ENCODE peak calls at places on chromosomes 6 and 20, in ten cellular contexts. R, A, O, E, Q, I, G, W, T and M are unnamed samples.

GRCh38 chr6:153131037-153131981 is at the start of gene RGS17:
- DNase-seq in W (peak; percentile 32), T (peak; percentile 81), I (peak; percentile 77), A (peak; percentile 15), R (no peak), Q (peak; percentile 79), E (no peak), O (peak; percentile 81), G (no peak), M (peak; percentile 6)

GRCh38 chr6:161481786-161482516 is 208.1 kb upstream of the AGPAT4 start:
- DNase-seq in R (no peak), A (no peak), G (no peak), I (no peak), E (no peak), O (no peak), T (no peak), Q (no peak), W (peak; percentile 36), M (no peak)

GRCh38 chr20:63891061-63892002 is 3.6 kb upstream of the DNAJC5 start:
- DNase-seq in R (no peak), I (no peak), Q (no peak), T (no peak), G (no peak), W (no peak), A (no peak), O (no peak), E (no peak), M (no peak)

GRCh38 chr6:104795363-104795762 is 64.4 kb downstream of the HACE1 start:
- DNase-seq in W (no peak), T (no peak), E (no peak), A (no peak), O (no peak), R (no peak), Q (no peak), I (no peak), G (peak; percentile 50), M (no peak)

GRCh38 chr20:64176548-64177419 is 12.5 kb downstream of the MYT1 start:
- DNase-seq in I (no peak), Q (no peak), O (no peak), R (no peak), G (no peak), A (no peak), E (no peak), W (no peak), T (no peak), M (no peak)

GRCh38 chr6:83270971-83271714 is 78.0 kb downstream of the RWDD2A start:
- DNase-seq in A (no peak), I (no peak), O (no peak), T (no peak), Q (no peak), G (peak; percentile 96), W (peak; percentile 68), E (no peak), R (no peak), M (no peak)

GRCh38 chr6:111799576-111800467 is 73.4 kb downstream of the FYN start:
- DNase-seq in R (no peak), T (no peak), I (no peak), A (no peak), G (no peak), Q (no peak), W (no peak), E (no peak), O (no peak), M (no peak)

GRCh38 chr6:6008648-6009421 is 2.1 kb upstream of the NRN1 start:
- DNase-seq in A (peak; percentile 43), W (no peak), T (peak; percentile 88), E (peak; percentile 94), Q (peak; percentile 92), G (no peak), O (peak; percentile 87), R (peak; percentile 34), I (peak; percentile 93), M (no peak)

GRCh38 chr20:61939691-61940360 is 125.9 kb downstream of the TAF4 start:
- DNase-seq in I (peak; percentile 43), E (no peak), T (no peak), O (no peak), R (no peak), G (no peak), A (no peak), W (no peak), Q (no peak), M (no peak)

GRCh38 chr6:92577077-92577719 is 842.2 kb downstream of the EPHA7 start:
- DNase-seq in I (no peak), W (peak; percentile 79), T (no peak), E (no peak), A (no peak), O (no peak), R (no peak), G (no peak), Q (no peak), M (no peak)

GRCh38 chr6:47669684-47670515 is 28.5 kb upstream of the ADGRF4 start:
- DNase-seq in G (peak; percentile 95), W (no peak), R (no peak), Q (no peak), A (no peak), T (peak; percentile 11), I (no peak), E (no peak), O (no peak), M (no peak)

GRCh38 chr6:116220172-116220571 is 33.7 kb downstream of the TSPYL4 start:
- DNase-seq in G (no peak), I (no peak), R (no peak), O (no peak), E (no peak), W (no peak), Q (no peak), T (no peak), A (no peak), M (no peak)

GRCh38 chr6:115551510-115551909 is 509.2 kb downstream of the FRK start:
- DNase-seq in W (no peak), G (no peak), T (no peak), A (no peak), I (no peak), Q (peak; percentile 83), O (no peak), R (no peak), E (no peak), M (no peak)

GRCh38 chr6:161434921-161435411 is 161.1 kb upstream of the AGPAT4 start:
- DNase-seq in O (no peak), T (no peak), W (peak; percentile 100), A (no peak), Q (no peak), R (no peak), I (no peak), G (no peak), E (no peak), M (no peak)

GRCh38 chr20:37299718-37300529 is 10.5 kb downstream of the MANBAL start:
- DNase-seq in R (no peak), G (no peak), O (no peak), I (no peak), T (no peak), A (no peak), Q (no peak), W (peak; percentile 68), E (no peak), M (no peak)

GRCh38 chr6:170248111-170248805 is 42.6 kb downstream of the DLL1 start:
- DNase-seq in E (no peak), W (no peak), A (no peak), R (no peak), Q (no peak), O (no peak), T (no peak), I (no peak), G (no peak), M (no peak)

GRCh38 chr6:156984178-156984738 is 207.1 kb downstream of the ARID1B start:
- DNase-seq in G (peak; percentile 27), A (no peak), T (no peak), Q (no peak), W (no peak), O (peak; percentile 39), R (no peak), I (no peak), E (no peak), M (no peak)

GRCh38 chr6:112475083-112475482 is 128.0 kb downstream of the RFPL4B start:
- DNase-seq in A (no peak), Q (no peak), O (no peak), W (peak; percentile 22), E (no peak), T (no peak), I (no peak), R (no peak), G (no peak), M (no peak)

GRCh38 chr6:136371117-136371696 is 81.6 kb upstream of the BCLAF1 start:
- DNase-seq in R (no peak), O (no peak), A (no peak), I (no peak), E (no peak), T (no peak), Q (no peak), G (no peak), W (no peak), M (no peak)

GRCh38 chr20:64077876-64078551 is 1.3 kb downstream of the RGS19 start:
- DNase-seq in A (no peak), I (no peak), Q (no peak), R (no peak), W (no peak), E (peak; percentile 95), G (no peak), T (no peak), O (no peak), M (peak; percentile 61)

GRCh38 chr20:5663396-5663795 is 86.8 kb upstream of the SHLD1 start:
- DNase-seq in R (no peak), G (no peak), I (peak; percentile 1), E (no peak), W (no peak), A (no peak), O (no peak), Q (no peak), T (no peak), M (no peak)

GRCh38 chr20:8150591-8150990 is 18.5 kb downstream of the PLCB1 start:
- DNase-seq in Q (no peak), T (no peak), I (no peak), A (no peak), R (no peak), O (no peak), E (no peak), W (no peak), G (no peak), M (no peak)

GRCh38 chr6:143176090-143177021 is 115.7 kb downstream of the AIG1 start:
- DNase-seq in G (peak; percentile 29), Q (no peak), W (peak; percentile 97), R (no peak), O (no peak), T (no peak), E (peak; percentile 15), A (no peak), I (no peak), M (no peak)

GRCh38 chr6:84072452-84072997 is 39.0 kb downstream of the MRAP2 start:
- DNase-seq in G (peak; percentile 51), A (no peak), Q (no peak), I (no peak), T (no peak), R (no peak), O (no peak), E (no peak), W (no peak), M (no peak)

GRCh38 chr6:45949256-45949655 is 66.4 kb downstream of the CLIC5 start:
- DNase-seq in R (no peak), T (no peak), Q (no peak), O (no peak), E (no peak), W (no peak), G (peak; percentile 35), A (no peak), I (no peak), M (no peak)

GRCh38 chr6:128493877-128494276 is 26.5 kb downstream of the PTPRK start:
- DNase-seq in T (no peak), W (no peak), Q (no peak), A (no peak), I (no peak), O (no peak), R (no peak), E (no peak), G (no peak), M (no peak)

GRCh38 chr20:51807864-51808263 is 5.5 kb upstream of the SALL4 start:
- DNase-seq in R (no peak), T (no peak), E (no peak), Q (no peak), A (no peak), W (no peak), I (no peak), O (no peak), G (no peak), M (no peak)

GRCh38 chr6:91340998-91341397 is 754.1 kb upstream of the MAP3K7 start:
- DNase-seq in E (no peak), O (no peak), R (no peak), Q (no peak), A (no peak), G (no peak), I (no peak), T (no peak), W (no peak), M (no peak)